ENCODE peak calls at places on chromosomes 6 and 20, in nine cellular contexts. One of them, this sample, is unnamed.

GRCh38 chr20:47535088-47535487 is 33.4 kb downstream of the NCOA3 start:
- DNase-seq in A549: peak; percentile 55
- DNase-seq in CD8-positive, alpha-beta T cell: no peak
- DNase-seq in tibial artery: no peak
- DNase-seq in H9: peak; percentile 81
- DNase-seq in esophagus muscularis mucosa: no peak
- DNase-seq in pancreas: no peak
- DNase-seq in PC-3: no peak
- DNase-seq in SK-N-SH: no peak
- DNase-seq in this sample: no peak

GRCh38 chr6:137846772-137847313 is 20.2 kb upstream of the TNFAIP3 start:
- DNase-seq in A549: no peak
- DNase-seq in CD8-positive, alpha-beta T cell: no peak
- DNase-seq in tibial artery: peak; percentile 62
- DNase-seq in H9: no peak
- DNase-seq in esophagus muscularis mucosa: no peak
- DNase-seq in pancreas: no peak
- DNase-seq in PC-3: no peak
- DNase-seq in SK-N-SH: no peak
- DNase-seq in this sample: no peak

GRCh38 chr6:46129301-46129633 is 522 bp upstream of the ENPP4 start:
- DNase-seq in A549: no peak
- DNase-seq in CD8-positive, alpha-beta T cell: no peak
- DNase-seq in tibial artery: no peak
- DNase-seq in H9: no peak
- DNase-seq in esophagus muscularis mucosa: no peak
- DNase-seq in pancreas: no peak
- DNase-seq in PC-3: no peak
- DNase-seq in SK-N-SH: no peak
- DNase-seq in this sample: no peak

GRCh38 chr6:133568970-133569889 is 319.7 kb upstream of the TCF21 start:
- DNase-seq in A549: peak; percentile 96
- DNase-seq in CD8-positive, alpha-beta T cell: no peak
- DNase-seq in tibial artery: no peak
- DNase-seq in H9: peak; percentile 53
- DNase-seq in esophagus muscularis mucosa: no peak
- DNase-seq in pancreas: no peak
- DNase-seq in PC-3: peak; percentile 90
- DNase-seq in SK-N-SH: peak; percentile 50
- DNase-seq in this sample: peak; percentile 80

GRCh38 chr6:162237331-162237730 is 490.2 kb downstream of the PRKN start:
- DNase-seq in A549: no peak
- DNase-seq in CD8-positive, alpha-beta T cell: no peak
- DNase-seq in tibial artery: no peak
- DNase-seq in H9: no peak
- DNase-seq in esophagus muscularis mucosa: no peak
- DNase-seq in pancreas: no peak
- DNase-seq in PC-3: no peak
- DNase-seq in SK-N-SH: no peak
- DNase-seq in this sample: peak; percentile 55

GRCh38 chr20:57250607-57251343 is 15.7 kb downstream of the BMP7 start:
- DNase-seq in A549: no peak
- DNase-seq in CD8-positive, alpha-beta T cell: no peak
- DNase-seq in tibial artery: no peak
- DNase-seq in H9: no peak
- DNase-seq in esophagus muscularis mucosa: no peak
- DNase-seq in pancreas: no peak
- DNase-seq in PC-3: no peak
- DNase-seq in SK-N-SH: peak; percentile 66
- DNase-seq in this sample: no peak

GRCh38 chr6:44228836-44229235 is 5.4 kb downstream of the SLC29A1 start:
- DNase-seq in A549: no peak
- DNase-seq in CD8-positive, alpha-beta T cell: no peak
- DNase-seq in tibial artery: no peak
- DNase-seq in H9: no peak
- DNase-seq in esophagus muscularis mucosa: no peak
- DNase-seq in pancreas: no peak
- DNase-seq in PC-3: no peak
- DNase-seq in SK-N-SH: no peak
- DNase-seq in this sample: no peak

GRCh38 chr6:111406200-111406711 is 76.8 kb downstream of the REV3L start:
- DNase-seq in A549: no peak
- DNase-seq in CD8-positive, alpha-beta T cell: no peak
- DNase-seq in tibial artery: no peak
- DNase-seq in H9: no peak
- DNase-seq in esophagus muscularis mucosa: no peak
- DNase-seq in pancreas: no peak
- DNase-seq in PC-3: no peak
- DNase-seq in SK-N-SH: no peak
- DNase-seq in this sample: no peak

GRCh38 chr6:163199371-163199770 is 215.1 kb upstream of the QKI start:
- DNase-seq in A549: no peak
- DNase-seq in CD8-positive, alpha-beta T cell: no peak
- DNase-seq in tibial artery: no peak
- DNase-seq in H9: no peak
- DNase-seq in esophagus muscularis mucosa: peak; percentile 90
- DNase-seq in pancreas: no peak
- DNase-seq in PC-3: no peak
- DNase-seq in SK-N-SH: no peak
- DNase-seq in this sample: no peak

GRCh38 chr6:38488876-38489275 is 150.9 kb downstream of the BTBD9 start:
- DNase-seq in A549: no peak
- DNase-seq in CD8-positive, alpha-beta T cell: no peak
- DNase-seq in tibial artery: no peak
- DNase-seq in H9: no peak
- DNase-seq in esophagus muscularis mucosa: no peak
- DNase-seq in pancreas: no peak
- DNase-seq in PC-3: no peak
- DNase-seq in SK-N-SH: no peak
- DNase-seq in this sample: no peak

GRCh38 chr6:43516367-43516696 is 394 bp downstream of the YIPF3 start:
- DNase-seq in A549: no peak
- DNase-seq in CD8-positive, alpha-beta T cell: no peak
- DNase-seq in tibial artery: no peak
- DNase-seq in H9: no peak
- DNase-seq in esophagus muscularis mucosa: no peak
- DNase-seq in pancreas: no peak
- DNase-seq in PC-3: no peak
- DNase-seq in SK-N-SH: no peak
- DNase-seq in this sample: no peak

GRCh38 chr6:408148-408547 is 16.6 kb downstream of the IRF4 start:
- DNase-seq in A549: no peak
- DNase-seq in CD8-positive, alpha-beta T cell: no peak
- DNase-seq in tibial artery: no peak
- DNase-seq in H9: no peak
- DNase-seq in esophagus muscularis mucosa: no peak
- DNase-seq in pancreas: no peak
- DNase-seq in PC-3: no peak
- DNase-seq in SK-N-SH: no peak
- DNase-seq in this sample: no peak
- H3K27ac ChIP-seq in A549: no peak overlapping the region
- H3K27ac ChIP-seq in CD8-positive, alpha-beta T cell: no peak overlapping the region
- H3K27ac ChIP-seq in tibial artery: no peak overlapping the region
- H3K27ac ChIP-seq in H9: no peak overlapping the region
- H3K27ac ChIP-seq in esophagus muscularis mucosa: no peak overlapping the region
- H3K27ac ChIP-seq in pancreas: no peak overlapping the region
- H3K27ac ChIP-seq in PC-3: no peak overlapping the region
- H3K27ac ChIP-seq in SK-N-SH: no peak overlapping the region
- H3K27ac ChIP-seq in this sample: no peak overlapping the region

DNA sequence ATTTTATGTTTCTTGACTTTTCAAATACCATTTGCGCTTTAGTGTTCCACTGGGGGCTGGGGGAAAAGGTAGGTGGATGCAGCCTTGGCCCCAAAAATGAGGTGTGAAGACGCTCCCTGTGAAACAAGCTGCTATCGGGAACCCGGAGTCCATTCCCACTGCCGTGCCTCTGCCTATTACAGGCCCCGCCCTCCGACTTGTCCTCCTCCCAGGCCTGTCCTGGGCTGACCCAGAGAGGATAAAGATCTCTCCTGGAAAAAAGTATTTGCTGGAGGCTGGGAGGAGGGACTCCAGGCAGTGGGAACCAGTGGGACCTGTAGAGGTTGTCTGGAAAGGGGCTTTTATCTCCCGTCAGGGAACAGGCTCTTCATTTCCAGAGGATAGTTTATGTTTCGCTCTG is 215.0 kb downstream of the SLC24A3 start:
- DNase-seq in A549: no peak
- DNase-seq in CD8-positive, alpha-beta T cell: no peak
- DNase-seq in tibial artery: no peak
- DNase-seq in H9: no peak
- DNase-seq in esophagus muscularis mucosa: peak; percentile 78
- DNase-seq in pancreas: no peak
- DNase-seq in PC-3: no peak
- DNase-seq in SK-N-SH: peak; percentile 50
- DNase-seq in this sample: peak; percentile 34
- TF ChIP-seq CTCF in A549: no peak
- TF ChIP-seq CTCF in CD8-positive, alpha-beta T cell: no peak
- TF ChIP-seq CTCF in tibial artery: no peak
- TF ChIP-seq CTCF in H9: no peak
- TF ChIP-seq CTCF in esophagus muscularis mucosa: no peak
- TF ChIP-seq CTCF in pancreas: no peak
- TF ChIP-seq CTCF in PC-3: no peak
- TF ChIP-seq CTCF in SK-N-SH: no peak
- TF ChIP-seq CTCF in this sample: no peak

DNA sequence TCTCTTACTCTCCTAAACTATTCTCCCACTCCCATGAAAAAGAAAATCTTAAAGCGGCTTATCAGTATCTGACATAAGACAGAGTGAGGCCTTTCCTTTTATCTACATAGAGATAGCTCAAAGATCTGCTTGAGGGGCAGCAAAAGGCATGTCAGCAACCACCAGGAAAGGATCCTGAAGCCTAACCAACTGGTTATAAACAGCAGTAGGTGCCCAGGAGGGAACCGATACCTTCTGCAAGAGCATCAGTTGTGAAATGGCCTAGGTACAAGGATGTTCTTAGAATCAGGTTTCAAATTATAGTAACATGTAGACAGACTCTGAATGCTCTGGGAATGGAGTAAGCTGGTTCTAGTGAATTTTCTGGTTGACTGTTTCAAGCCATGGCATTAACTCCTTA is 21.4 kb downstream of the JARID2 start:
- DNase-seq in A549: no peak
- DNase-seq in CD8-positive, alpha-beta T cell: no peak
- DNase-seq in tibial artery: no peak
- DNase-seq in H9: no peak
- DNase-seq in esophagus muscularis mucosa: no peak
- DNase-seq in pancreas: no peak
- DNase-seq in PC-3: no peak
- DNase-seq in SK-N-SH: no peak
- DNase-seq in this sample: no peak
- H3K4me1 ChIP-seq in A549: peaks cover 15% of the 10 kb centered on the region
- H3K4me1 ChIP-seq in CD8-positive, alpha-beta T cell: peaks cover 67% of the 10 kb centered on the region
- H3K4me1 ChIP-seq in tibial artery: peaks cover 37% of the 10 kb centered on the region
- H3K4me1 ChIP-seq in H9: peaks cover 44% of the 10 kb centered on the region
- H3K4me1 ChIP-seq in esophagus muscularis mucosa: peaks cover 62% of the 10 kb centered on the region
- H3K4me1 ChIP-seq in pancreas: peaks cover 7% of the 10 kb centered on the region
- H3K4me1 ChIP-seq in PC-3: no peaks in the 10 kb centered on the region
- H3K4me1 ChIP-seq in SK-N-SH: peaks cover 12% of the 10 kb centered on the region
- H3K4me1 ChIP-seq in this sample: peaks cover 54% of the 10 kb centered on the region

GRCh38 chr6:2806664-2807063 is 35.0 kb downstream of the SERPINB1 start:
- DNase-seq in A549: no peak
- DNase-seq in CD8-positive, alpha-beta T cell: no peak
- DNase-seq in tibial artery: no peak
- DNase-seq in H9: no peak
- DNase-seq in esophagus muscularis mucosa: peak; percentile 60
- DNase-seq in pancreas: no peak
- DNase-seq in PC-3: no peak
- DNase-seq in SK-N-SH: no peak
- DNase-seq in this sample: no peak
- H3K27ac ChIP-seq in A549: no peak overlapping the region
- H3K27ac ChIP-seq in CD8-positive, alpha-beta T cell: no peak overlapping the region
- H3K27ac ChIP-seq in tibial artery: no peak overlapping the region
- H3K27ac ChIP-seq in H9: no peak overlapping the region
- H3K27ac ChIP-seq in esophagus muscularis mucosa: no peak overlapping the region
- H3K27ac ChIP-seq in pancreas: no peak overlapping the region
- H3K27ac ChIP-seq in PC-3: peak overlapping the region; percentile 1
- H3K27ac ChIP-seq in SK-N-SH: no peak overlapping the region
- H3K27ac ChIP-seq in this sample: no peak overlapping the region

GRCh38 chr20:6942266-6942665 is 174.8 kb downstream of the BMP2 start:
- DNase-seq in A549: no peak
- DNase-seq in CD8-positive, alpha-beta T cell: no peak
- DNase-seq in tibial artery: no peak
- DNase-seq in H9: no peak
- DNase-seq in esophagus muscularis mucosa: peak; percentile 24
- DNase-seq in pancreas: no peak
- DNase-seq in PC-3: no peak
- DNase-seq in SK-N-SH: no peak
- DNase-seq in this sample: no peak

GRCh38 chr20:6944292-6944691 is 176.8 kb downstream of the BMP2 start:
- DNase-seq in A549: no peak
- DNase-seq in CD8-positive, alpha-beta T cell: no peak
- DNase-seq in tibial artery: no peak
- DNase-seq in H9: no peak
- DNase-seq in esophagus muscularis mucosa: no peak
- DNase-seq in pancreas: no peak
- DNase-seq in PC-3: no peak
- DNase-seq in SK-N-SH: no peak
- DNase-seq in this sample: no peak

GRCh38 chr20:6940052-6940451 is 172.6 kb downstream of the BMP2 start:
- DNase-seq in A549: peak; percentile 48
- DNase-seq in CD8-positive, alpha-beta T cell: no peak
- DNase-seq in tibial artery: no peak
- DNase-seq in H9: peak; percentile 64
- DNase-seq in esophagus muscularis mucosa: peak; percentile 87
- DNase-seq in pancreas: no peak
- DNase-seq in PC-3: peak; percentile 63
- DNase-seq in SK-N-SH: peak; percentile 18
- DNase-seq in this sample: peak; percentile 38
- TF ChIP-seq CTCF in A549: peak; percentile 12
- TF ChIP-seq CTCF in CD8-positive, alpha-beta T cell: no peak
- TF ChIP-seq CTCF in tibial artery: no peak
- TF ChIP-seq CTCF in H9: peak; percentile 91
- TF ChIP-seq CTCF in esophagus muscularis mucosa: no peak
- TF ChIP-seq CTCF in pancreas: no peak
- TF ChIP-seq CTCF in PC-3: peak; percentile 91
- TF ChIP-seq CTCF in SK-N-SH: peak; percentile 46
- TF ChIP-seq CTCF in this sample: peak; percentile 15

GRCh38 chr20:53036992-53037391 is 64.8 kb downstream of the TSHZ2 start:
- DNase-seq in A549: no peak
- DNase-seq in CD8-positive, alpha-beta T cell: no peak
- DNase-seq in tibial artery: no peak
- DNase-seq in H9: no peak
- DNase-seq in esophagus muscularis mucosa: peak; percentile 60
- DNase-seq in pancreas: no peak
- DNase-seq in PC-3: no peak
- DNase-seq in SK-N-SH: no peak
- DNase-seq in this sample: no peak
- H3K4me1 ChIP-seq in A549: no peaks in the 10 kb centered on the region
- H3K4me1 ChIP-seq in CD8-positive, alpha-beta T cell: peaks cover 3% of the 10 kb centered on the region
- H3K4me1 ChIP-seq in tibial artery: peaks cover 3% of the 10 kb centered on the region
- H3K4me1 ChIP-seq in H9: no peaks in the 10 kb centered on the region
- H3K4me1 ChIP-seq in esophagus muscularis mucosa: peaks cover 8% of the 10 kb centered on the region
- H3K4me1 ChIP-seq in pancreas: no peaks in the 10 kb centered on the region
- H3K4me1 ChIP-seq in PC-3: no peaks in the 10 kb centered on the region
- H3K4me1 ChIP-seq in SK-N-SH: no peaks in the 10 kb centered on the region
- H3K4me1 ChIP-seq in this sample: peaks cover 3% of the 10 kb centered on the region

This sample was measured in cardiac muscle cell.